ENCODE peak calls at places on chromosome 1, in six cellular contexts. O is activated naive CD8-positive, alpha-beta T cell treated with anti-CD3 and anti-CD28 coated beads, Interleukin-2, amount 50 U/mL, for 24 hours; F is BE2C; P is NCI-H1105; I is CD4-positive, CD25-positive, alpha-beta regulatory T cell; G is OCI-LY7. D is an unnamed sample.

GRCh38 chr1:244049969-244050834 is 881 bp upstream of the ZBTB18 start:
- DNase-seq in F (peak; percentile 28), O (peak; percentile 28), G (peak; percentile 63), P (no peak), I (peak; percentile 78), D (peak; percentile 13)

GRCh38 chr1:59072017-59072947 is 224.6 kb upstream of the FGGY start:
- DNase-seq in F (no peak), O (no peak), I (peak; percentile 70), G (peak; percentile 7), P (peak; percentile 53), D (no peak)

GRCh38 chr1:203351037-203351625 is at the start of gene FMOD:
- DNase-seq in O (no peak), P (no peak), I (no peak), F (no peak), G (peak; percentile 49), D (peak; percentile 72)

GRCh38 chr1:161330346-161330745 is 16.2 kb downstream of the SDHC start:
- DNase-seq in O (no peak), G (no peak), F (no peak), P (no peak), I (no peak), D (no peak)

GRCh38 chr1:41734201-41734915 is 184.4 kb downstream of the HIVEP3 start:
- DNase-seq in O (no peak), F (no peak), I (no peak), G (no peak), P (no peak), D (no peak)

GRCh38 chr1:26833432-26834405 is 7.2 kb downstream of the ZDHHC18 start:
- DNase-seq in O (peak; percentile 83), P (no peak), G (peak; percentile 85), F (no peak), I (peak; percentile 98), D (no peak)

GRCh38 chr1:42046772-42047552 is 106.2 kb upstream of the GUCA2B start:
- DNase-seq in P (peak; percentile 79), I (no peak), F (no peak), G (no peak), O (no peak), D (peak; percentile 60)

GRCh38 chr1:113608371-113608770 is 150.9 kb downstream of the PHTF1 start:
- DNase-seq in I (no peak), O (no peak), P (no peak), F (no peak), G (no peak), D (no peak)

GRCh38 chr1:244349581-244350001 is 102.1 kb downstream of the ADSS2 start:
- DNase-seq in O (no peak), G (no peak), I (no peak), F (no peak), P (no peak), D (no peak)